ENCODE peak calls at places on chromosomes 6 and 20, in seven cellular contexts. E is PC-3; B is right cardiac atrium; Y is CD8-positive, alpha-beta memory T cell; L is keratinocyte; X is aorta; C is CD8-positive, alpha-beta T cell. D is an unnamed sample.
A peak's percentile ranks its signal among the peaks of the same experiment; 100 is the strongest.

GRCh38 chr6:85866758-85867401 is 224.2 kb upstream of the SYNCRIP start:
- DNase-seq in E (no peak), B (no peak), Y (no peak), L (no peak), X (no peak), C (no peak), D (peak; percentile 2)

GRCh38 chr6:35419431-35419830 is 32.7 kb upstream of the FANCE start:
- DNase-seq in E (peak; percentile 31), B (no peak), Y (no peak), L (no peak), X (no peak), C (no peak), D (peak; percentile 40)

GRCh38 chr20:5316188-5317158 is at the start of gene PROKR2:
- DNase-seq in E (no peak), B (no peak), Y (no peak), L (no peak), X (no peak), C (no peak), D (peak; percentile 4)

GRCh38 chr6:153058291-153058690 is 55.8 kb upstream of the MTRF1L start:
- DNase-seq in E (peak; percentile 41), B (no peak), Y (no peak), L (no peak), X (no peak), C (no peak), D (peak; percentile 12)

GRCh38 chr6:72626126-72626525 is 4.3 kb downstream of the KCNQ5 start:
- DNase-seq in E (no peak), B (no peak), Y (no peak), L (no peak), X (no peak), C (no peak), D (no peak)

GRCh38 chr20:50230871-50231270 is 40.2 kb downstream of the CEBPB start:
- DNase-seq in E (no peak), B (no peak), Y (no peak), L (no peak), X (no peak), C (no peak), D (no peak)

GRCh38 chr6:170253226-170253909 is 37.5 kb downstream of the DLL1 start:
- DNase-seq in E (no peak), B (no peak), Y (no peak), L (no peak), X (peak; percentile 51), C (no peak), D (no peak)

GRCh38 chr6:170286246-170286933 is 4.5 kb downstream of the DLL1 start:
- DNase-seq in E (no peak), B (peak; percentile 88), Y (no peak), L (no peak), X (peak; percentile 77), C (no peak), D (no peak)

GRCh38 chr6:117547688-117548621 is 54.4 kb downstream of the GOPC start:
- DNase-seq in E (no peak), B (peak; percentile 87), Y (peak; percentile 52), L (no peak), X (peak; percentile 87), C (peak; percentile 49), D (no peak)

GRCh38 chr20:47521059-47521808 is 19.5 kb downstream of the NCOA3 start:
- DNase-seq in E (no peak), B (no peak), Y (no peak), L (no peak), X (peak; percentile 69), C (no peak), D (no peak)

GRCh38 chr6:153183925-153184324 is 52.8 kb upstream of the RGS17 start:
- DNase-seq in E (no peak), B (no peak), Y (no peak), L (no peak), X (no peak), C (no peak), D (no peak)

GRCh38 chr6:107695061-107695715 is 128.9 kb downstream of the SCML4 start:
- DNase-seq in E (no peak), B (no peak), Y (no peak), L (no peak), X (no peak), C (no peak), D (peak; percentile 66)

GRCh38 chr6:170208651-170209353 is 82.1 kb downstream of the DLL1 start:
- DNase-seq in E (no peak), B (no peak), Y (no peak), L (no peak), X (peak; percentile 44), C (peak; percentile 2), D (no peak)

GRCh38 chr6:139030539-139030938 is 2.0 kb downstream of the ABRACL start:
- DNase-seq in E (no peak), B (no peak), Y (peak; percentile 33), L (no peak), X (no peak), C (no peak), D (no peak)

GRCh38 chr20:7155282-7155681 is 387.8 kb downstream of the BMP2 start:
- DNase-seq in E (no peak), B (no peak), Y (no peak), L (no peak), X (no peak), C (no peak), D (no peak)

GRCh38 chr6:21887301-21888185 is 294.0 kb downstream of the SOX4 start:
- DNase-seq in E (peak; percentile 54), B (peak; percentile 68), Y (no peak), L (no peak), X (no peak), C (no peak), D (no peak)

GRCh38 chr6:11050735-11051134 is 6.6 kb upstream of the ELOVL2 start:
- DNase-seq in E (peak; percentile 25), B (no peak), Y (no peak), L (no peak), X (no peak), C (no peak), D (peak; percentile 44)

GRCh38 chr6:90135672-90136071 is 161.0 kb downstream of the BACH2 start:
- DNase-seq in E (peak; percentile 40), B (no peak), Y (no peak), L (no peak), X (no peak), C (no peak), D (peak; percentile 95)

GRCh38 chr20:33370296-33370695 is 31.0 kb downstream of the CDK5RAP1 start:
- DNase-seq in E (no peak), B (no peak), Y (peak; percentile 48), L (no peak), X (no peak), C (peak; percentile 51), D (no peak)

GRCh38 chr6:41674231-41675000 is 36.1 kb downstream of the MDFI start:
- DNase-seq in E (no peak), B (no peak), Y (no peak), L (no peak), X (peak; percentile 51), C (no peak), D (no peak)

GRCh38 chr6:35488517-35488862 is 8.4 kb downstream of the TEAD3 start:
- DNase-seq in E (no peak), B (no peak), Y (no peak), L (no peak), X (no peak), C (no peak), D (no peak)

GRCh38 chr6:66568271-66568670 is 861.2 kb upstream of the EYS start:
- DNase-seq in E (no peak), B (no peak), Y (no peak), L (no peak), X (no peak), C (no peak), D (no peak)

GRCh38 chr6:16700202-16700997 is 60.9 kb downstream of the ATXN1 start:
- DNase-seq in E (no peak), B (peak; percentile 60), Y (peak; percentile 20), L (no peak), X (no peak), C (peak; percentile 31), D (no peak)

GRCh38 chr6:16698988-16699868 is 62.0 kb downstream of the ATXN1 start:
- DNase-seq in E (peak; percentile 53), B (no peak), Y (no peak), L (no peak), X (no peak), C (peak; percentile 20), D (peak; percentile 69)

GRCh38 chr6:16697437-16698162 is 63.7 kb downstream of the ATXN1 start:
- DNase-seq in E (no peak), B (no peak), Y (no peak), L (no peak), X (no peak), C (no peak), D (no peak)

GRCh38 chr6:16694789-16695188 is 66.5 kb downstream of the ATXN1 start:
- DNase-seq in E (no peak), B (no peak), Y (no peak), L (no peak), X (no peak), C (no peak), D (no peak)

GRCh38 chr6:16698163-16698533 is 63.1 kb downstream of the ATXN1 start:
- DNase-seq in E (no peak), B (no peak), Y (no peak), L (no peak), X (no peak), C (no peak), D (peak; percentile 51)
- H3K4me1 ChIP-seq in E (peaks cover 21% of the 10 kb centered on the region), B (peaks cover 4% of the 10 kb centered on the region), Y (peaks cover 37% of the 10 kb centered on the region), L (peaks cover 40% of the 10 kb centered on the region), X (peaks cover 8% of the 10 kb centered on the region), C (peaks cover 16% of the 10 kb centered on the region), D (peaks cover 26% of the 10 kb centered on the region)

GRCh38 chr6:137816133-137816579 is 50.9 kb upstream of the TNFAIP3 start:
- DNase-seq in E (no peak), B (no peak), Y (no peak), L (no peak), X (no peak), C (no peak), D (no peak)
- H3K4me1 ChIP-seq in E (peaks cover 17% of the 10 kb centered on the region), B (peaks cover 6% of the 10 kb centered on the region), Y (peaks cover 40% of the 10 kb centered on the region), L (peaks cover 27% of the 10 kb centered on the region), X (no peaks in the 10 kb centered on the region), C (peaks cover 40% of the 10 kb centered on the region), D (peaks cover 16% of the 10 kb centered on the region)

GRCh38 chr20:17864791-17865190 is 103.8 kb downstream of the SNX5 start:
- DNase-seq in E (no peak), B (no peak), Y (no peak), L (no peak), X (no peak), C (no peak), D (no peak)
- H3K4me1 ChIP-seq in E (no peaks in the 10 kb centered on the region), B (peaks cover 7% of the 10 kb centered on the region), Y (peaks cover 8% of the 10 kb centered on the region), L (no peaks in the 10 kb centered on the region), X (no peaks in the 10 kb centered on the region), C (peaks cover 5% of the 10 kb centered on the region), D (peaks cover 4% of the 10 kb centered on the region)

GRCh38 chr6:56807992-56808342 is 146.9 kb upstream of the BEND6 start:
- DNase-seq in E (peak; percentile 43), B (no peak), Y (no peak), L (no peak), X (no peak), C (no peak), D (no peak)

GRCh38 chr6:56804996-56805395 is 149.9 kb upstream of the BEND6 start:
- DNase-seq in E (peak; percentile 68), B (no peak), Y (no peak), L (no peak), X (no peak), C (no peak), D (peak; percentile 86)

GRCh38 chr6:56808871-56809359 is 146.0 kb upstream of the BEND6 start:
- DNase-seq in E (peak; percentile 59), B (no peak), Y (no peak), L (no peak), X (no peak), C (no peak), D (peak; percentile 77)

GRCh38 chr6:56807335-56807991 is 147.4 kb upstream of the BEND6 start:
- DNase-seq in E (no peak), B (no peak), Y (no peak), L (no peak), X (no peak), C (no peak), D (peak; percentile 32)

GRCh38 chr6:56806368-56806767 is 148.5 kb upstream of the BEND6 start:
- DNase-seq in E (no peak), B (no peak), Y (no peak), L (no peak), X (no peak), C (no peak), D (no peak)
- H3K4me1 ChIP-seq in E (peaks cover 58% of the 10 kb centered on the region), B (peaks cover 6% of the 10 kb centered on the region), Y (no peaks in the 10 kb centered on the region), L (peaks cover 22% of the 10 kb centered on the region), X (peaks cover 6% of the 10 kb centered on the region), C (no peaks in the 10 kb centered on the region), D (peaks cover 82% of the 10 kb centered on the region)

D was measured in GM23248.